ENCODE peak calls at places on chromosomes 1 and 21, in four cellular contexts. P is stomach, N is right lobe of liver, W is fibroblast of the aortic adventitia. X is an unnamed sample.

GRCh38 chr1:233735847-233736246 is 121.9 kb downstream of the KCNK1 start:
- DNase-seq in W (no peak), N (no peak), P (no peak), X (no peak)

GRCh38 chr21:37627561-37627960 is 261.0 kb downstream of the DYRK1A start:
- DNase-seq in W (no peak), P (no peak), N (no peak), X (no peak)

GRCh38 chr1:212002536-212002935 is 32.8 kb downstream of the INTS7 start:
- DNase-seq in W (peak), N (no peak), P (no peak), X (no peak)

GRCh38 chr1:115671176-115672062 is 29.6 kb downstream of the VANGL1 start:
- DNase-seq in W (no peak), P (no peak), N (no peak), X (no peak)

GRCh38 chr1:15339580-15339979 is 70.1 kb upstream of the EFHD2 start:
- DNase-seq in N (peak), W (no peak), P (peak), X (no peak)

GRCh38 chr1:55640708-55641473 is 425.7 kb upstream of the USP24 start:
- DNase-seq in P (peak), N (peak), W (peak), X (no peak)

GRCh38 chr1:36108314-36108713 is 16.7 kb downstream of the COL8A2 start:
- DNase-seq in N (no peak), W (peak), P (no peak), X (no peak)

GRCh38 chr1:205524794-205525101 is 20.3 kb downstream of the CDK18 start:
- DNase-seq in N (no peak), W (no peak), P (no peak), X (no peak)

GRCh38 chr1:248625971-248626370 is 8.9 kb downstream of the OR2T11 start:
- DNase-seq in N (no peak), W (no peak), P (no peak), X (no peak)

GRCh38 chr1:248618878-248619277 is 16.0 kb downstream of the OR2T11 start:
- DNase-seq in P (peak), W (peak), N (no peak), X (no peak)

GRCh38 chr1:248625166-248625565 is 9.7 kb downstream of the OR2T11 start:
- DNase-seq in N (no peak), W (no peak), P (no peak), X (no peak)

GRCh38 chr1:248618119-248618518 is 16.8 kb downstream of the OR2T11 start:
- DNase-seq in N (no peak), P (no peak), W (no peak), X (no peak)

GRCh38 chr1:248622491-248623106 is 12.3 kb downstream of the OR2T11 start:
- DNase-seq in P (no peak), W (peak), N (no peak), X (no peak)
- TF ChIP-seq CTCF in P (no peak), W (peak), N (peak), X (peak)

DNA sequence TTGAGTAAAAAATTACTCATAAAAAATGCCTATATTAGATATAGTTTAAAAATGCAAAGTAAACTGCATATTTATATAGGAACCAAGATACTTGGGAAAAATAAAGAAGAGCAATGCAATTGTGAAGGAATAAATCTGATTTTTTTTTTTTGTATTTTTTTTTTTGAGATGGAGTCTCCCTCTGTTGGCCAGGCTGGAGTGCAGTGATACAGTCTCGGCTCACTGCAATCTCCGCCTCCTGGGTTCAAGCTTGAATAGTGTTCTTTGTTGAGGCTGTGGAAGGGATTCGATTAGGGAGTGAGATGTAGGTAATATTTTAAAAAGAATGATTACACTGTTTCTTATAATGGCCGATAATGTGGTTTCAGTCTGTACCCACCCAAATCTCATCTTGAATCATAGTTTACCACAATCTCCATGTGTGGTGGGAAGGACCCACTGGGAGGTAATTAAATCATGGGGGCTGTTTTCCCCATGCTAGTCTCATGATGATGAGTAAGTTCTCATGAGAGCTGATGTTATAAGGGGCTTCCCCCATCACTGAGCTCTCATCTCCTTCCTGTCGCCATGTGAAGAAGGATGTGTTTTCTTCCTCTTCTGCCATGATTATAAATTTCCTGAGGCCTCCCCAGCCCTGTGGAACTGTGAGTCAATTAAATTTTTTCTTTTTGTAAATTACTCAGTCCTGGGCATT is 1765.9 kb downstream of the PLA2G4A start:
- DNase-seq in N (no peak), W (no peak), P (no peak), X (no peak)
- TF ChIP-seq CTCF in N (no peak), W (no peak), P (no peak), X (peak)

DNA sequence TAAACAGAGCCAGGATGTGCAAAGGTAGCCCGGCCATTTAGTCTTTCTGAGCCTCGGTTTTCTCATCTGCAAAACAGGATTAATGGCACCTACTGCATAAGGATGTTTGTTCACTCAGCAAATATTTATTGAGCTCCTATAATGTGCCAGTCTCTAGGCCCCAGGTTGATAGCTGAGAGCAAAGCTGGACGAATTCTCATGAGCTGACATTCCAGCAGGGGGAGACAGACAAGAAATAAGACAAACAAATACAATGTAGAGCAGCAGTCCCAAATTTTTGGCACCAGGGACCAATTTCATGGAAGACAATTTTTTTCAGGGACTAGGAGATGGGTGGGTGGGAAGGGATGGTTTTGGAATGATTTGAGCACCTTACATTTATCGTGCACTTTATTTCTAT is 74.3 kb upstream of the PAX7 start:
- DNase-seq in N (no peak), W (peak), P (no peak), X (no peak)
- TF ChIP-seq CTCF in N (peak), W (no peak), P (no peak), X (peak)

GRCh38 chr1:167950569-167950968 is 13.7 kb upstream of the MPC2 start:
- DNase-seq in N (no peak), W (no peak), P (no peak), X (no peak)
- TF ChIP-seq CTCF in N (no peak), W (no peak), P (no peak), X (no peak)

X was measured in osteocyte.